ENCODE peak calls at places on chromosomes 13 and 19, in five cellular contexts. One of them, this sample, is unnamed.

GRCh38 chr19:6794817-6795431 is 22.4 kb downstream of the VAV1 start:
- DNase-seq in prostate gland: no peak
- DNase-seq in omental fat pad: no peak
- DNase-seq in left ventricle myocardium inferior: no peak
- DNase-seq in CD8-positive, alpha-beta T cell: no peak
- DNase-seq in this sample: no peak

GRCh38 chr19:9597027-9597426 is 12.7 kb upstream of the ZNF121 start:
- DNase-seq in prostate gland: no peak
- DNase-seq in omental fat pad: no peak
- DNase-seq in left ventricle myocardium inferior: no peak
- DNase-seq in CD8-positive, alpha-beta T cell: no peak
- DNase-seq in this sample: no peak

GRCh38 chr19:8025321-8025720 is 19.9 kb upstream of the ELAVL1 start:
- DNase-seq in prostate gland: no peak
- DNase-seq in omental fat pad: no peak
- DNase-seq in left ventricle myocardium inferior: no peak
- DNase-seq in CD8-positive, alpha-beta T cell: no peak
- DNase-seq in this sample: no peak

GRCh38 chr13:36432106-36432544 is at the start of gene CCNA1:
- DNase-seq in prostate gland: no peak
- DNase-seq in omental fat pad: no peak
- DNase-seq in left ventricle myocardium inferior: peak; percentile 19
- DNase-seq in CD8-positive, alpha-beta T cell: no peak
- DNase-seq in this sample: no peak

GRCh38 chr19:14775855-14776254 is 2.5 kb downstream of the ADGRE2 start:
- DNase-seq in prostate gland: no peak
- DNase-seq in omental fat pad: no peak
- DNase-seq in left ventricle myocardium inferior: peak; percentile 25
- DNase-seq in CD8-positive, alpha-beta T cell: no peak
- DNase-seq in this sample: no peak

GRCh38 chr13:79735228-79735627 is 254.3 kb downstream of the NDFIP2 start:
- DNase-seq in prostate gland: no peak
- DNase-seq in omental fat pad: no peak
- DNase-seq in left ventricle myocardium inferior: no peak
- DNase-seq in CD8-positive, alpha-beta T cell: no peak
- DNase-seq in this sample: no peak

GRCh38 chr13:35144496-35144895 is 202.4 kb downstream of the NBEA start:
- DNase-seq in prostate gland: no peak
- DNase-seq in omental fat pad: no peak
- DNase-seq in left ventricle myocardium inferior: no peak
- DNase-seq in CD8-positive, alpha-beta T cell: no peak
- DNase-seq in this sample: no peak

GRCh38 chr19:35975608-35976214 is 19.3 kb upstream of the SDHAF1 start:
- DNase-seq in prostate gland: no peak
- DNase-seq in omental fat pad: no peak
- DNase-seq in left ventricle myocardium inferior: no peak
- DNase-seq in CD8-positive, alpha-beta T cell: no peak
- DNase-seq in this sample: no peak

GRCh38 chr19:5166262-5166661 is 174.3 kb downstream of the PTPRS start:
- DNase-seq in prostate gland: no peak
- DNase-seq in omental fat pad: no peak
- DNase-seq in left ventricle myocardium inferior: no peak
- DNase-seq in CD8-positive, alpha-beta T cell: no peak
- DNase-seq in this sample: peak; percentile 4

GRCh38 chr19:46753420-46754155 is 7.3 kb upstream of the STRN4 start:
- DNase-seq in prostate gland: peak; percentile 62
- DNase-seq in omental fat pad: no peak
- DNase-seq in left ventricle myocardium inferior: peak; percentile 41
- DNase-seq in CD8-positive, alpha-beta T cell: peak; percentile 72
- DNase-seq in this sample: no peak

GRCh38 chr19:33301011-33301899 is 1.1 kb downstream of the CEBPA start:
- DNase-seq in prostate gland: peak; percentile 27
- DNase-seq in omental fat pad: no peak
- DNase-seq in left ventricle myocardium inferior: no peak
- DNase-seq in CD8-positive, alpha-beta T cell: no peak
- DNase-seq in this sample: no peak

GRCh38 chr13:107370036-107370785 is 802.3 kb upstream of the ARGLU1 start:
- DNase-seq in prostate gland: no peak
- DNase-seq in omental fat pad: no peak
- DNase-seq in left ventricle myocardium inferior: no peak
- DNase-seq in CD8-positive, alpha-beta T cell: no peak
- DNase-seq in this sample: no peak

GRCh38 chr13:24269803-24270202 is 39.6 kb upstream of the C1QTNF9 start:
- DNase-seq in prostate gland: no peak
- DNase-seq in omental fat pad: no peak
- DNase-seq in left ventricle myocardium inferior: no peak
- DNase-seq in CD8-positive, alpha-beta T cell: no peak
- DNase-seq in this sample: no peak

GRCh38 chr13:52760078-52760477 is 20.5 kb upstream of the CNMD start:
- DNase-seq in prostate gland: peak; percentile 16
- DNase-seq in omental fat pad: no peak
- DNase-seq in left ventricle myocardium inferior: no peak
- DNase-seq in CD8-positive, alpha-beta T cell: no peak
- DNase-seq in this sample: peak; percentile 71

GRCh38 chr19:49795615-49796014 is 17.5 kb downstream of the FUZ start:
- DNase-seq in prostate gland: no peak
- DNase-seq in omental fat pad: no peak
- DNase-seq in left ventricle myocardium inferior: no peak
- DNase-seq in CD8-positive, alpha-beta T cell: no peak
- DNase-seq in this sample: no peak

GRCh38 chr19:6828698-6829633 is 56.5 kb downstream of the VAV1 start:
- DNase-seq in prostate gland: no peak
- DNase-seq in omental fat pad: no peak
- DNase-seq in left ventricle myocardium inferior: no peak
- DNase-seq in CD8-positive, alpha-beta T cell: no peak
- DNase-seq in this sample: no peak

DNA sequence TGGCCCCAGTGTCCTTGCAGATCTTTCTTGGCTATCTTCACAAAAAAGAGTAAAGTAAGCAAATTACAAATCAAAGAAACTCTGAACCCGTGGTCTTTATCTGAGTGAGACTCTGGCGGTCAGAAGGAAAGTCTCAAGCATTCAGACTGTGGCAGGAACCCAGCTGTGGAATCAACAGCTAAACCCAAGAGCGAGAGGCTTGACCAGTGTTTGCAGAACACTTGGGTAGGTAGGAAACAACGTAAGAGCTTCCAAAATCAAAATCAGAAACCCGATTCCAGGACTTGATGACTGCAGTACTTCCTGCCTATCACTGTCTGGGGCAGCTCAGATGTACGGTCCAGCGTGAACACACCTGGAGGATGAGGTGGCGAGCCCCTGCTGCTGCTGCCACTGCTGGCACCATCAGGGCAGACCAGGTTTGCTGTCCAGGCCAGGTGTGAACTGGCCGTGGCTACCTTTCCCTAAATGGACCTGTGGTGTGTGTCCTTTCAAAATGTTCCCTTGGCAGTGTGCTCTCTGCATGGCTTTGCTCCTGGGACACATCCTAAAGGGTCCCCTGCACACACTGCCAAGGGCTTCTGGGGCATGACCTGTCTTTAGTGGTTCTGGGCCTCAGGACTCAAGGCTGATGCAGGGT is 9.5 kb downstream of the TUBA3C start:
- DNase-seq in prostate gland: no peak
- DNase-seq in omental fat pad: no peak
- DNase-seq in left ventricle myocardium inferior: no peak
- DNase-seq in CD8-positive, alpha-beta T cell: no peak
- DNase-seq in this sample: no peak
- TF ChIP-seq CTCF in prostate gland: no peak
- TF ChIP-seq CTCF in omental fat pad: no peak
- TF ChIP-seq CTCF in left ventricle myocardium inferior: no peak
- TF ChIP-seq CTCF in CD8-positive, alpha-beta T cell: no peak
- TF ChIP-seq CTCF in this sample: no peak

GRCh38 chr13:90912247-90912646 is 435.2 kb upstream of the MIR17HG start:
- DNase-seq in prostate gland: no peak
- DNase-seq in omental fat pad: no peak
- DNase-seq in left ventricle myocardium inferior: no peak
- DNase-seq in CD8-positive, alpha-beta T cell: no peak
- DNase-seq in this sample: no peak

GRCh38 chr13:90902255-90902654 is 445.2 kb upstream of the MIR17HG start:
- DNase-seq in prostate gland: no peak
- DNase-seq in omental fat pad: no peak
- DNase-seq in left ventricle myocardium inferior: no peak
- DNase-seq in CD8-positive, alpha-beta T cell: no peak
- DNase-seq in this sample: no peak

GRCh38 chr13:90908792-90909191 is 438.7 kb upstream of the MIR17HG start:
- DNase-seq in prostate gland: no peak
- DNase-seq in omental fat pad: no peak
- DNase-seq in left ventricle myocardium inferior: no peak
- DNase-seq in CD8-positive, alpha-beta T cell: no peak
- DNase-seq in this sample: no peak

GRCh38 chr13:90910240-90910639 is 437.2 kb upstream of the MIR17HG start:
- DNase-seq in prostate gland: no peak
- DNase-seq in omental fat pad: no peak
- DNase-seq in left ventricle myocardium inferior: no peak
- DNase-seq in CD8-positive, alpha-beta T cell: no peak
- DNase-seq in this sample: no peak

GRCh38 chr13:90906554-90906953 is 440.9 kb upstream of the MIR17HG start:
- DNase-seq in prostate gland: no peak
- DNase-seq in omental fat pad: no peak
- DNase-seq in left ventricle myocardium inferior: no peak
- DNase-seq in CD8-positive, alpha-beta T cell: no peak
- DNase-seq in this sample: no peak
- TF ChIP-seq CTCF in prostate gland: no peak
- TF ChIP-seq CTCF in omental fat pad: no peak
- TF ChIP-seq CTCF in left ventricle myocardium inferior: no peak
- TF ChIP-seq CTCF in CD8-positive, alpha-beta T cell: no peak
- TF ChIP-seq CTCF in this sample: no peak

GRCh38 chr19:58229255-58229639 is 533 bp downstream of the ZNF544 start:
- DNase-seq in prostate gland: no peak
- DNase-seq in omental fat pad: no peak
- DNase-seq in left ventricle myocardium inferior: no peak
- DNase-seq in CD8-positive, alpha-beta T cell: no peak
- DNase-seq in this sample: peak; percentile 30
- TF ChIP-seq CTCF in prostate gland: no peak
- TF ChIP-seq CTCF in omental fat pad: no peak
- TF ChIP-seq CTCF in left ventricle myocardium inferior: no peak
- TF ChIP-seq CTCF in CD8-positive, alpha-beta T cell: no peak
- TF ChIP-seq CTCF in this sample: peak; percentile 58

DNA sequence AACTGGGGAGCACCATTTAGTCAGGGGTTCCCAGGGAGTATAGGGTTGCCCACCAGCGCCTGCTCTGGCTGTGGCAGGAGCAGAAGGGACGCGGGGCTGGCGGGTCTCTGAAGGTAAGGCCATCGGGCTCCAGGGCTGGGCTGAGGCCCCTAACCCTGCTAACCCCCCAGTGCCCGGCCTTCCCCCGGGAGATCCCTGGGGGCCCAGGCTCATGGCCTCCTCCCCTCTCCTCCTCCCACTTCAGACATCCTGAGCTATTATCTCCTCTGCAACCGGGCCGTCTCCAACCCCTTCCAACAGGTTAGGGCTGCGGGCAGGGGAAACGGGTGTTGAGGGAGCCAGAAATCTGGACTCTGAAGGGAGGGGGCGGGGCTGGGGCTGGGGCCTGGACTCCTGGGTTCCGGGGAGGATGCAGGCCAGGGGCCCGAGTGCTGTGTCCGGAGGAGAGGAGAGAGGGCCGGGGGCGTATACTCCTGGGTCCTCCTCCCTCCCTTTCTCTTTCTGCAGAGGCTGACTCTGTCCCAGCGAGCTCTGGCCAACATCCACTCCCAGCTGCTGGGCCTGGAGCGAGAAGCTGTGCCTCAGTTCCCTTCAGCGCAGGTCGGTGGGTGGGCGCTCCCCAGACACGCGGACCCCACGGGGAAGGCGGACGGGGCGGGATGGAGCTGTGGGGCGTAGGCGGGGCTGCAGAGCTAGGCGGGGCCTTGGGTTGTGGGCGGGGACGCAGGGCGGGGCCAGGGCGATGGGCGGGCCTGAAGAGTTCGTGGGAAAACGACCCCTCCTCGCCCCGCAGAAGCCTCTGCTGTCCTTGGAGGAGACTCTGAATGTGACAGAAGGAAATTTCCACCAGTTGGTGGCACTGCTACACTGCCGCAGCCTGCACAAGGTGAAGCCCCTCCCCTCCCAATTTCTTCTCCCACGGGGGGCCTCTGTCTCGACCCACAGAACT is 15.3 kb downstream of the TTYH1 start:
- DNase-seq in prostate gland: peak; percentile 37
- DNase-seq in omental fat pad: no peak
- DNase-seq in left ventricle myocardium inferior: peak; percentile 47
- DNase-seq in CD8-positive, alpha-beta T cell: no peak
- DNase-seq in this sample: peak; percentile 49
- TF ChIP-seq CTCF in prostate gland: no peak
- TF ChIP-seq CTCF in omental fat pad: no peak
- TF ChIP-seq CTCF in left ventricle myocardium inferior: peak; percentile 49
- TF ChIP-seq CTCF in CD8-positive, alpha-beta T cell: peak; percentile 13
- TF ChIP-seq CTCF in this sample: peak; percentile 45

DNA sequence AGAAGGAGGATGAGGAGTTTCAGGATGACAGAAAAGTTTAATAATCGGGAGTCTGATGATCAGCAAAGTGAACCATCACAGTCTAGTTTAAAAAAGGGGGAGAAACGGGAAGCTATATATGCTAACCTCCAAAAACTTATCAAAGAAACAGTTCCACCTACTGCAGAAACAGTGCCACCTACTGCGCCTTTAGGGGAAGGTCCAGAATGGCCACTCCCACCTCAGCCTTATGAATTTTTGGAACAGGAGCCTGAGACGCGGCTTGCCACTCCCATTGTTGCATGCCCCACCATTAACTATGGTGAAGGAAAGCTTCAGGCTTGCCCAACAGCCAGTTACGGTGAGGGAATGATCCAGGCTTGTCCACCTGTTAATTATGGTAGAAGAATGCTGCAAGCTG is 929.0 kb downstream of the SLITRK6 start:
- DNase-seq in prostate gland: no peak
- DNase-seq in omental fat pad: no peak
- DNase-seq in left ventricle myocardium inferior: no peak
- DNase-seq in CD8-positive, alpha-beta T cell: no peak
- DNase-seq in this sample: no peak
- TF ChIP-seq CTCF in prostate gland: no peak
- TF ChIP-seq CTCF in omental fat pad: no peak
- TF ChIP-seq CTCF in left ventricle myocardium inferior: peak; percentile 20
- TF ChIP-seq CTCF in CD8-positive, alpha-beta T cell: no peak
- TF ChIP-seq CTCF in this sample: peak; percentile 45

This sample was measured in LNCaP clone FGC.